ENCODE peak calls at places on chromosome 14, in eight cellular contexts. G is GM12891, X is stomach, D is breast epithelium, E is K562, C is suprapubic skin, K is transverse colon, A is HCT116. N is an unnamed sample.
A peak's percentile ranks its signal among the peaks of the same experiment; 100 is the strongest.

GRCh38 chr14:52458721-52459085 is 93.6 kb downstream of the TXNDC16 start:
- DNase-seq in G (no peak), X (no peak), D (no peak), E (no peak), C (no peak), K (no peak), A (no peak), N (no peak)

GRCh38 chr14:56487090-56487667 is 92.4 kb upstream of the TMEM260 start:
- DNase-seq in G (no peak), X (no peak), D (no peak), E (peak; percentile 5), C (no peak), K (no peak), A (peak; percentile 23), N (no peak)

GRCh38 chr14:61662437-61663311 is 32.6 kb upstream of the HIF1A start:
- DNase-seq in G (no peak), X (peak; percentile 35), D (no peak), E (peak; percentile 54), C (no peak), K (peak; percentile 41), A (peak; percentile 34), N (no peak)

GRCh38 chr14:68692916-68693771 is 99.7 kb downstream of the ZFP36L1 start:
- DNase-seq in G (no peak), X (no peak), D (no peak), E (no peak), C (no peak), K (no peak), A (no peak), N (no peak)

GRCh38 chr14:76306131-76306530 is 69.8 kb upstream of the ESRRB start:
- DNase-seq in G (no peak), X (no peak), D (no peak), E (no peak), C (peak; percentile 35), K (no peak), A (no peak), N (no peak)

GRCh38 chr14:99143793-99144192 is 128.2 kb downstream of the BCL11B start:
- DNase-seq in G (no peak), X (no peak), D (no peak), E (no peak), C (peak; percentile 43), K (no peak), A (peak; percentile 54), N (no peak)

GRCh38 chr14:58739674-58740073 is 101.9 kb downstream of the DACT1 start:
- DNase-seq in G (no peak), X (no peak), D (no peak), E (no peak), C (no peak), K (no peak), A (no peak), N (no peak)

GRCh38 chr14:51367600-51367931 is 127.5 kb downstream of the TMX1 start:
- DNase-seq in G (no peak), X (no peak), D (peak; percentile 50), E (no peak), C (no peak), K (no peak), A (no peak), N (no peak)

GRCh38 chr14:95348395-95349080 is 28.8 kb upstream of the CLMN start:
- DNase-seq in G (no peak), X (no peak), D (no peak), E (no peak), C (peak; percentile 40), K (no peak), A (no peak), N (no peak)

GRCh38 chr14:79426103-79426755 is 785.1 kb downstream of the DIO2 start:
- DNase-seq in G (no peak), X (no peak), D (no peak), E (no peak), C (no peak), K (no peak), A (no peak), N (no peak)

GRCh38 chr14:95056476-95056875 is 100.9 kb downstream of the DICER1 start:
- DNase-seq in G (no peak), X (peak; percentile 57), D (peak; percentile 19), E (no peak), C (no peak), K (no peak), A (no peak), N (peak; percentile 47)

GRCh38 chr14:75825147-75825592 is 156.6 kb downstream of the TGFB3 start:
- DNase-seq in G (no peak), X (no peak), D (no peak), E (no peak), C (no peak), K (no peak), A (no peak), N (no peak)

GRCh38 chr14:95260537-95261440 is 58.9 kb downstream of the CLMN start:
- DNase-seq in G (no peak), X (no peak), D (peak; percentile 12), E (no peak), C (peak; percentile 44), K (no peak), A (no peak), N (no peak)

DNA sequence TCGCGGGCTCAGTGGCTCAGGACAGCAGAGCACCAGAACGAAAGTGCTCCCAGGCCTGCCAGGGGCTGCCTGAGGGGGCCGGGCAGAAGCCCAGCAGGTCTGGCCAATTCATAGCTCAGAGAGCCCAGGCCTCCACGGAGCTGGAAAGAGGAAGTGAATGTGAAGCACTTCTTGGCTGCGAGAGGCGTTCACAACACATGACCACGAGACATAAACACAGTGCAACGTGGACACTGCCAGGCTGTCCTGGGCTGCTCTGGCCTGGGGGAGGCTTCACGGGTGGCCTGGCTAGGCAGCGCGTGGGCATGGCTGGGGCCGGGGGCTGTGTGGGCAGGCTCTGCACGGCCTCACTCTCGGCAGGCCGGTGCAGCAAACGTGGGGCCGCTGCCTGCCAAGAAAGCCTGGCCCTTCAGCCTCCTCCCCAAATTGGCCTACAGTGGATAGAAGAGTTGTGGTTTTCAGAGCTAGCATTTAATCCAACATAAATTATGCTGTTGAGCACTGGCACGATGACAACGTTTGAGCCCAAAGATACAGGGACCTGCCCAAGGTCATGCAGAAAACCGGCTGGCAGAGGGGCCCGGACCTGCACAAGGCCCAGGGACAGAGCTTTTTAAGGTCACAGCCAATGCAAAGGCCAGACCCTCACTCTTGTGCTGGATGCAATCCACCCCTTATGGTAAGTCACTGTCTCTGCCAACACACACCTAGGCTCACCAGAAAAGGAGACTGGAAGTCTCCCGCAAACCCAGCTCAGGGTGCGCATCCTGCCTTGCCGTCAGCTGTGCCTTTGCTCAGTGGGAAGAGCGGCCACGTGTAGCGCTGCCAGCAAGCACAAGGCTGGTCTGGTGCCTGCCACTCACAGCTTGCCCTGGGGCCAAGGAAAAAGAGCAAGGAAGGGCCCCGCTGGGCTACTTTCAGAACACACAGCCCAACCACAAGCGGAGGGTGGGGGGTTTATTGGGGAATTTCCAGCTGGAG is 8.6 kb downstream of the SLC25A29 start:
- DNase-seq in G (peak; percentile 91), X (peak; percentile 76), D (peak; percentile 74), E (peak; percentile 33), C (peak; percentile 88), K (peak; percentile 72), A (no peak), N (peak; percentile 84)
- TF ChIP-seq POLR2AphosphoS5 in G (no peak), X (no peak), D (no peak), E (no peak), C (no peak), K (peak; percentile 30), A (no peak), N (peak; percentile 93)

GRCh38 chr14:87001333-87001732 is 991.6 kb downstream of the GALC start:
- DNase-seq in G (no peak), X (no peak), D (no peak), E (no peak), C (no peak), K (no peak), A (no peak), N (no peak)
- TF ChIP-seq POLR2AphosphoS5 in G (no peak), X (no peak), D (no peak), E (no peak), C (no peak), K (no peak), A (no peak), N (no peak)

GRCh38 chr14:104826858-104827172 is 25.9 kb downstream of the ZBTB42 start:
- DNase-seq in G (no peak), X (no peak), D (no peak), E (no peak), C (no peak), K (no peak), A (no peak), N (no peak)
- TF ChIP-seq POLR2AphosphoS5 in G (no peak), X (no peak), D (no peak), E (no peak), C (no peak), K (no peak), A (no peak), N (no peak)

DNA sequence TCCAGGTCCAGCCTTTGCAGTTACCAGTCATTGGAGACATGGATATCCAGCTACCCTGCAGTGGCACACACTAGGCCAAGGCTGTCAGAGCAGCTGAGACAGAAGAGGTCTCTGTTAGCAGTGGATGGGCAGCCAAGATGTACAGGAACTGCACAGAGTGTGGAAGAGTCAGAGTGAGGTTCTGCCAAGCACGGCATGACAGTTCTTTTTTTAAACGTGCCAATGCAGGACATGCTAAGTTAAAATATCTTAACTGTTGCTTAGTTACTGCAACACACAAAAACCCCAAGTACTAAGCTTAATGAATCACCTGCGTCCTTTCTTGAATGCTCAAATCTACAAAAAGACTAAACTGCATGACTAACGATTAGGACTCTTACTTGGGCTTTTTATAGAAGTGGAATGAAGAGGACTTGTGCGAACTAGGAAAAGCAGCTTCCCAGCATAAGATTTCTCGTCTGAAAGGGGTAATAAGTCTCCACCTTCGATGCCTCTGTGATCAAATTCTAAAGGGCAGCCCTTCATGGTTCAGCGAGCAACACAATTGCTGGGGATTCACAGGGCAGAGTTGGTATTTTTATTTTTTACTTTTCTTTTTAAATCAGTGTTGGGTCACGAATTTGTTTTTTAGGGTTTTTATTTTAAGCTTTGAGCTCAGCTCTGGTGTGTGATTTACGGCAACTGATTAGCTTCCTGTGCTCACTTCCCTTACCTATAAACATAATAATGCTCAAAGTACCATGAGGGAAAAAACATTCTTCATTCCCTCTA is 20.6 kb downstream of the MAPK1IP1L start:
- DNase-seq in G (no peak), X (no peak), D (peak; percentile 50), E (no peak), C (no peak), K (no peak), A (no peak), N (no peak)
- TF ChIP-seq POLR2AphosphoS5 in G (peak; percentile 46), X (no peak), D (peak; percentile 43), E (no peak), C (no peak), K (no peak), A (no peak), N (no peak)

DNA sequence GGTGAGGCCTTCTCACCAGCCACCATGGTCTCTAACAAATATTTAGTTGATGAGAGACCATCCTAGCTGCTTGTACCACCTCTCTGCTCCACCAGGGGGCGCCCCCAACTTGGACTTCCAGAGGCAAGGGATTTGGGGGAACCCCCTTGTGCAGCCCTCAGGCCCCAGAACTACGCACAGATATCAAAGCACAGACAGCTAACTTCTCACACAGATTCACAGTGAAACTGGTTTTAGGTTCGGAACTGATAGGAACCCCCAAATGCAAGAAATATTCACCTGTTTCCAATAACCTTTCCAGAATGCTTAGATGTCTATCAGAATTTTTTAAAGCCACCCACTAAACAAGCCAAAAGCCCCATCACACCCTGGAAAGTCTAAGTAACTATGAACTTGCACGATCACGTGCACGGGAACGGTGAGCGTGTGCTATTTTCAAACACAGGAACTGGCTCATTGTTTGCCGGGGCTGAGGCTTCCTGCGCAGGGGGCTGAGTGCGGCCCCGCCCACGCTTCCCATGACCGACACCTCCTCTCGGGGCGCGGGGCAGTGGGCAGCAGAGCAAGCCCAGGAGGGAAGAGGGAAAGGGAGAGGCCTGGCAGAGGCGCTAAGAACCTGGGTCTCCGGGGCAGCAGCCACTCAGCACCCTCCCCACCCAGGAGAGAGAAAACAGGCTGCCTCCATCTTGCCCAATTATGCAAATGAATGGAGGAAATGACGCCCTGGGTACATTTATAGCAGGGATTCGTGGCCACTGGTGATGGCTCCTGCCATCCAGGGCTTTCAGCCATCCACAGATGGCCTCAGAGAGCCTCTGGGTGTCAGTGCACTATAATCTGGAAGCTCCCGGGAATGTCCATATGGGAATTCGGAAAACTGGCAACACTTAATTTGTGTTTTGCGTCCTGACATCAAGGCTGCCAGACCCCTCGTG is 79.4 kb upstream of the GPR68 start:
- DNase-seq in G (peak; percentile 68), X (peak; percentile 90), D (peak; percentile 73), E (peak; percentile 71), C (peak; percentile 94), K (peak; percentile 91), A (peak; percentile 18), N (peak; percentile 85)
- TF ChIP-seq POLR2AphosphoS5 in G (peak; percentile 38), X (no peak), D (no peak), E (no peak), C (no peak), K (no peak), A (no peak), N (peak; percentile 33)